ENCODE peak calls at places on chromosomes 5 and 9, in nine cellular contexts. X is left ventricle myocardium inferior; L is transverse colon; O is body of pancreas; M is HEK293T; I is lower leg skin; B is OCI-LY7; T is midbrain; K is naive thymus-derived CD8-positive, alpha-beta T cell. W is an unnamed sample.

GRCh38 chr5:171137768-171138540 is 171.1 kb upstream of the TLX3 start:
- DNase-seq in X (no peak), L (no peak), O (no peak), M (no peak), I (no peak), B (no peak), T (no peak), K (no peak), W (no peak)

GRCh38 chr5:86968311-86968753 is 299.4 kb upstream of the RASA1 start:
- DNase-seq in X (peak; percentile 23), L (no peak), O (peak; percentile 36), M (no peak), I (no peak), B (peak; percentile 13), T (peak; percentile 45), K (peak; percentile 29), W (no peak)

GRCh38 chr5:74272831-74273545 is 367.5 kb downstream of the ENC1 start:
- DNase-seq in X (no peak), L (no peak), O (no peak), M (no peak), I (no peak), B (no peak), T (no peak), K (no peak), W (no peak)

GRCh38 chr5:149860801-149861322 is 83.7 kb downstream of the PDE6A start:
- DNase-seq in X (no peak), L (no peak), O (no peak), M (no peak), I (no peak), B (peak; percentile 78), T (no peak), K (no peak), W (no peak)

GRCh38 chr9:97714435-97714834 is 17.3 kb upstream of the XPA start:
- DNase-seq in X (no peak), L (no peak), O (no peak), M (no peak), I (no peak), B (no peak), T (no peak), K (peak; percentile 16), W (no peak)

GRCh38 chr5:115343855-115344254 is 47.4 kb upstream of the CCDC112 start:
- DNase-seq in X (no peak), L (no peak), O (no peak), M (no peak), I (no peak), B (no peak), T (no peak), K (no peak), W (no peak)

GRCh38 chr9:95005276-95006141 is 279.0 kb downstream of the AOPEP start:
- DNase-seq in X (no peak), L (no peak), O (peak; percentile 42), M (no peak), I (no peak), B (no peak), T (no peak), K (peak; percentile 6), W (no peak)

GRCh38 chr5:14591548-14591947 is 10.0 kb downstream of the OTULINL start:
- DNase-seq in X (no peak), L (no peak), O (no peak), M (no peak), I (no peak), B (no peak), T (no peak), K (no peak), W (no peak)

GRCh38 chr5:178425621-178426068 is 164.5 kb downstream of the COL23A1 start:
- DNase-seq in X (no peak), L (no peak), O (no peak), M (no peak), I (peak; percentile 75), B (no peak), T (no peak), K (no peak), W (no peak)

GRCh38 chr5:96942078-96942477 is 6.2 kb downstream of the LNPEP start:
- DNase-seq in X (no peak), L (no peak), O (no peak), M (no peak), I (no peak), B (no peak), T (no peak), K (no peak), W (no peak)

GRCh38 chr9:133876144-133876543 is 116.0 kb downstream of the VAV2 start:
- DNase-seq in X (no peak), L (no peak), O (no peak), M (peak; percentile 39), I (no peak), B (no peak), T (no peak), K (no peak), W (no peak)

GRCh38 chr5:150303070-150303595 is 428 bp upstream of the ARSI start:
- DNase-seq in X (no peak), L (no peak), O (no peak), M (no peak), I (no peak), B (no peak), T (no peak), K (no peak), W (no peak)

GRCh38 chr9:125650271-125650737 is 56.7 kb downstream of the MAPKAP1 start:
- DNase-seq in X (no peak), L (no peak), O (no peak), M (no peak), I (no peak), B (peak; percentile 11), T (no peak), K (no peak), W (no peak)

GRCh38 chr5:94705427-94705826 is 87.0 kb downstream of the SLF1 start:
- DNase-seq in X (no peak), L (no peak), O (no peak), M (no peak), I (no peak), B (no peak), T (no peak), K (no peak), W (no peak)

GRCh38 chr5:124176692-124177091 is 569.7 kb downstream of the ZNF608 start:
- DNase-seq in X (peak; percentile 28), L (no peak), O (peak; percentile 67), M (no peak), I (no peak), B (peak; percentile 25), T (no peak), K (no peak), W (no peak)

GRCh38 chr5:1314564-1314982 is 19.7 kb upstream of the TERT start:
- DNase-seq in X (no peak), L (no peak), O (no peak), M (no peak), I (peak; percentile 72), B (no peak), T (no peak), K (no peak), W (peak; percentile 19)